ENCODE peak calls at places on chromosomes 7 and 10, in eight cellular contexts. H, S, Z, N, K, E, L and G are unnamed samples. For H3K9me3, the result is how much of the 10 kb centered on the place peaks cover.

GRCh38 chr7:16762177-16762576 is 8.6 kb downstream of the TSPAN13 start:
- DNase-seq in H (no peak), S (no peak), Z (no peak), N (no peak), K (no peak), E (peak), L (no peak), G (no peak)

GRCh38 chr7:73774923-73775322 is 4.9 kb upstream of the CLDN3 start:
- DNase-seq in H (no peak), S (no peak), Z (no peak), N (peak), K (no peak), E (no peak), L (no peak), G (peak)

GRCh38 chr10:115157357-115157756 is 64.2 kb downstream of the ATRNL1 start:
- DNase-seq in H (no peak), S (no peak), Z (no peak), N (no peak), K (no peak), E (no peak), L (no peak), G (no peak)

GRCh38 chr7:95501261-95501816 is 15.6 kb downstream of the ASB4 start:
- DNase-seq in H (no peak), S (no peak), Z (no peak), N (peak), K (no peak), E (no peak), L (peak), G (no peak)

GRCh38 chr10:68194290-68194689 is 37.6 kb downstream of the ATOH7 start:
- DNase-seq in H (no peak), S (no peak), Z (no peak), N (no peak), K (no peak), E (no peak), L (no peak), G (no peak)

GRCh38 chr7:45971171-45971570 is 50.1 kb upstream of the IGFBP3 start:
- DNase-seq in H (no peak), S (no peak), Z (no peak), N (no peak), K (no peak), E (no peak), L (no peak), G (no peak)

GRCh38 chr7:41313171-41313570 is 389.7 kb downstream of the INHBA start:
- DNase-seq in H (no peak), S (no peak), Z (no peak), N (no peak), K (no peak), E (no peak), L (no peak), G (peak)

GRCh38 chr10:79936625-79937255 is 12.2 kb downstream of the SFTPD start:
- DNase-seq in H (no peak), S (no peak), Z (no peak), N (no peak), K (no peak), E (no peak), L (no peak), G (no peak)

GRCh38 chr7:94375713-94376112 is 19.0 kb upstream of the COL1A2 start:
- DNase-seq in H (no peak), S (no peak), Z (no peak), N (no peak), K (no peak), E (peak), L (no peak), G (peak)

GRCh38 chr7:64630496-64630895 is 35.4 kb upstream of the ZNF107 start:
- DNase-seq in H (peak), S (peak), Z (no peak), N (peak), K (peak), E (no peak), L (no peak), G (peak)

GRCh38 chr10:118564652-118565051 is 30.8 kb downstream of the PRLHR start:
- DNase-seq in H (no peak), S (peak), Z (peak), N (peak), K (no peak), E (no peak), L (no peak), G (peak)

GRCh38 chr10:91210435-91210834 is 10.0 kb upstream of the PCGF5 start:
- DNase-seq in H (no peak), S (peak), Z (no peak), N (no peak), K (peak), E (peak), L (peak), G (no peak)

GRCh38 chr10:60032723-60033122 is 126.4 kb upstream of the CCDC6 start:
- DNase-seq in H (peak), S (peak), Z (peak), N (peak), K (peak), E (peak), L (peak), G (peak)

GRCh38 chr10:29517352-29517923 is 117.3 kb downstream of the SVIL start:
- DNase-seq in H (peak), S (peak), Z (peak), N (peak), K (peak), E (peak), L (no peak), G (peak)

GRCh38 chr7:96538632-96539031 is 171.0 kb downstream of the SEM1 start:
- DNase-seq in H (no peak), S (no peak), Z (no peak), N (no peak), K (no peak), E (no peak), L (no peak), G (no peak)

GRCh38 chr10:8981277-8981676 is 926.8 kb downstream of the GATA3 start:
- DNase-seq in H (no peak), S (no peak), Z (no peak), N (no peak), K (no peak), E (no peak), L (no peak), G (no peak)

GRCh38 chr7:129348023-129348740 is 86.0 kb upstream of the STRIP2 start:
- DNase-seq in H (no peak), S (no peak), Z (no peak), N (no peak), K (no peak), E (no peak), L (no peak), G (no peak)

GRCh38 chr7:19284136-19284535 is 138.9 kb upstream of the FERD3L start:
- DNase-seq in H (no peak), S (no peak), Z (no peak), N (peak), K (no peak), E (no peak), L (no peak), G (peak)

GRCh38 chr10:69786791-69787190 is 14.9 kb upstream of the COL13A1 start:
- DNase-seq in H (no peak), S (no peak), Z (peak), N (peak), K (peak), E (no peak), L (peak), G (peak)

GRCh38 chr7:73824986-73825385 is 5.8 kb upstream of the CLDN4 start:
- DNase-seq in H (no peak), S (no peak), Z (no peak), N (no peak), K (no peak), E (no peak), L (no peak), G (no peak)

GRCh38 chr10:51892965-51893658 is 193.7 kb upstream of the CSTF2T start:
- DNase-seq in H (peak), S (peak), Z (peak), N (peak), K (peak), E (no peak), L (peak), G (peak)

GRCh38 chr7:44348300-44348699 is 22.9 kb upstream of the CAMK2B start:
- DNase-seq in H (peak), S (peak), Z (peak), N (peak), K (peak), E (no peak), L (no peak), G (peak)

GRCh38 chr10:86614853-86615252 is 39.5 kb upstream of the OPN4 start:
- DNase-seq in H (no peak), S (no peak), Z (no peak), N (no peak), K (peak), E (no peak), L (no peak), G (no peak)
- H3K9me3 ChIP-seq in H (under half), S (under half), Z (under half), N (under half), K (under half), E (under half), L (under half), G (under half)

DNA sequence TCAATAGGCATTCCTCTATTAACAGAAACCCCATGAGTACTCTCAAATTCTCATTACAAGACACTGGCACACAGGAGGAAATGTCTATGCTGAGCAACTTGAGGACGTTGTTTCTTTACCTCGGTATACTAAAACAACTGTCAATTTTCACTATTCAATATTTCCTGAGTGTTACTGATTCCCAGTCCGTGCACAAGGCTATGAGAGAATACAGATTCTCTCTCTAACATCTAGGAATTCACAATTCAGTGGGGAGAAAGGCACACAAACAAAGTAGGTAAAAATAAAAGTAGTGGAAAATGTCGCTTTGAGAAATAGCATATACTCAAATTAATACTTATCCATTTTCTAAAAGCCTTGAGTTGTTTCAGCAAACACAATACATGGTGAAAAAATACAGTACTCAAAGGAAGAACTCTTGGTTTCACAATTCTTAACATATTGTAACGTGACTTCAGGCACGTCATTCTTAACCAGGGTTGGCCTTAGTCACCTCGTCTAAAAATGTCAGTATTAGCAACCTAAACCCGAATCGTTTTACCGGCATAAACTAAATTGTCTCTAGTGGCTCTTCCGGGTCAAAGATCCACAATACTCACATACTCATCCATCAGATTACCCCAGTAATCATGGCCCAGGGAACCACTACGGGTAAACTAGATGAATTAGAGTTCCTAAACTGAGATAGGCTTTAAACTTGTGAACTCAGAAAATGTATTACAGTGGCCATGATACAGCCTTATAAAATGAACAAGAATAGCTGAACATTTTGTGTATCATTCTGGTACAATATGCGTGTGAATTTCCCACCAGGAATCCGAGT is 1.5 kb downstream of the IPMK start:
- DNase-seq in H (no peak), S (peak), Z (peak), N (peak), K (peak), E (peak), L (peak), G (peak)
- TF ChIP-seq EZH2phosphoT487 in H (no peak), S (no peak), Z (no peak), N (no peak), K (no peak), E (no peak), L (no peak), G (no peak)

DNA sequence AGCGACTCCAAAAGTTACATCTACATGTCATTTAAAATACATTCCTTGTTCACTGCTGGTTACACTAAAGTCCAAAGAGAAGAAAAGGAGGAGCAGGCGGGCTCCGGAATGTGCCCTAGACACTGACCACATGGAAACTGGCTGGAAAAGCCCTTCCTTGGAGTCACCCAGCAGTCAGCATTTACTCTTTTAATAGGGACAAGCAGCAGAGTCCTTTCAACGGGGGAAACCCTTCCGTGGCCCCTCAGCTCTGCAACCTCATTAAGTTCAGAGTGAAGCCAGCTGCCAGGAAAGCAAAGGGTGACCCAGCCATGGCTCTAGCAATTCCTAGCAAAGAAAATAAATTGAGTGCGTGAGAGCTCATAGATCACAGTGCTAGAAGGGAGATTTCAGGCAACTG is 101.7 kb downstream of the SORBS1 start:
- DNase-seq in H (no peak), S (no peak), Z (no peak), N (no peak), K (no peak), E (peak), L (no peak), G (no peak)
- H2AFZ ChIP-seq in H (no peak), S (no peak), Z (no peak), N (no peak), K (no peak), E (no peak), L (no peak), G (no peak)

GRCh38 chr7:157673573-157673972 is 336.8 kb downstream of the DNAJB6 start:
- DNase-seq in H (no peak), S (no peak), Z (no peak), N (no peak), K (no peak), E (no peak), L (no peak), G (no peak)

GRCh38 chr7:157670490-157671357 is 333.9 kb downstream of the DNAJB6 start:
- DNase-seq in H (no peak), S (no peak), Z (no peak), N (peak), K (no peak), E (no peak), L (no peak), G (no peak)

GRCh38 chr7:157669768-157670345 is 333.1 kb downstream of the DNAJB6 start:
- DNase-seq in H (no peak), S (no peak), Z (peak), N (no peak), K (peak), E (no peak), L (no peak), G (no peak)

GRCh38 chr7:157668884-157669767 is 332.3 kb downstream of the DNAJB6 start:
- DNase-seq in H (no peak), S (no peak), Z (no peak), N (no peak), K (peak), E (no peak), L (no peak), G (no peak)

GRCh38 chr7:157671358-157672255 is 334.8 kb downstream of the DNAJB6 start:
- DNase-seq in H (no peak), S (no peak), Z (peak), N (no peak), K (no peak), E (no peak), L (no peak), G (no peak)
- H3K9me3 ChIP-seq in H (under half), S (under half), Z (under half), N (under half), K (under half), E (under half), L (under half), G (under half)

GRCh38 chr7:5695037-5695708 is 86.3 kb downstream of the RNF216 start:
- DNase-seq in H (no peak), S (no peak), Z (no peak), N (no peak), K (peak), E (peak), L (no peak), G (peak)
- TF ChIP-seq EZH2phosphoT487 in H (no peak), S (no peak), Z (no peak), N (no peak), K (no peak), E (no peak), L (no peak), G (peak)

GRCh38 chr7:154308928-154309327 is 256.7 kb downstream of the DPP6 start:
- DNase-seq in H (no peak), S (no peak), Z (no peak), N (no peak), K (no peak), E (no peak), L (no peak), G (no peak)
- H2AFZ ChIP-seq in H (no peak), S (no peak), Z (no peak), N (no peak), K (no peak), E (no peak), L (no peak), G (no peak)

GRCh38 chr10:131218811-131219583 is 92.5 kb downstream of the TCERG1L start:
- DNase-seq in H (no peak), S (no peak), Z (no peak), N (no peak), K (no peak), E (no peak), L (no peak), G (no peak)

GRCh38 chr10:131219955-131220489 is 91.5 kb downstream of the TCERG1L start:
- DNase-seq in H (no peak), S (no peak), Z (no peak), N (no peak), K (no peak), E (no peak), L (no peak), G (no peak)

GRCh38 chr10:131219584-131219886 is 92.0 kb downstream of the TCERG1L start:
- DNase-seq in H (no peak), S (no peak), Z (no peak), N (no peak), K (no peak), E (no peak), L (no peak), G (no peak)

GRCh38 chr10:131221632-131222277 is 89.8 kb downstream of the TCERG1L start:
- DNase-seq in H (no peak), S (no peak), Z (no peak), N (no peak), K (no peak), E (no peak), L (no peak), G (no peak)

GRCh38 chr10:131220601-131221171 is 90.8 kb downstream of the TCERG1L start:
- DNase-seq in H (no peak), S (no peak), Z (no peak), N (no peak), K (no peak), E (no peak), L (no peak), G (no peak)
- H3K9me3 ChIP-seq in H (under half), S (under half), Z (under half), N (under half), K (under half), E (under half), L (under half), G (under half)

GRCh38 chr7:901388-902154 is 25.2 kb downstream of the GET4 start:
- DNase-seq in H (peak), S (peak), Z (peak), N (peak), K (peak), E (peak), L (no peak), G (peak)
- TF ChIP-seq EZH2phosphoT487 in H (no peak), S (no peak), Z (no peak), N (no peak), K (no peak), E (no peak), L (no peak), G (no peak)

DNA sequence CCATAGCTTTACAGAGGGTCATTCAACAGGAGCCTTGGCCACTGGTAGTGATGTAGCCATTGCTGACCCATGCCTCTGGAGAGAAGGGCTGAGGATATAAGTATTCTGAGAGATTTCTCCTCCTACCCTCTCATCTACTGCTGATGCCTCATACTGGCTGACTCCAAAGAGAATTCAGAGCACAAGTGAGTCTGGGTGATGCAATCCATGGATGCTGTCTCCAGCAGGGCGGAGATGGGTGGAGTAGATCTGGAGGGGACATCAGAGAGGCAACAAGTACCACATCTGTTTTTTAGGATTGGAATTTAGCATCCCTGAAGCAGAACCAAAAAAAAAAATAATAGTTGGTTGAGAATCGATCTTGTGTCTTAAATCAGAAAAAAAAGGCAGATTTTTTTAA is 705.7 kb upstream of the CELF2 start:
- DNase-seq in H (no peak), S (no peak), Z (no peak), N (no peak), K (no peak), E (no peak), L (no peak), G (no peak)
- H2AFZ ChIP-seq in H (no peak), S (no peak), Z (no peak), N (no peak), K (no peak), E (no peak), L (no peak), G (no peak)

GRCh38 chr10:72976886-72977285 is 22.3 kb upstream of the PLA2G12B start:
- DNase-seq in H (no peak), S (no peak), Z (no peak), N (no peak), K (no peak), E (no peak), L (no peak), G (no peak)
- H3K9me3 ChIP-seq in H (under half), S (under half), Z (under half), N (half or more), K (under half), E (under half), L (under half), G (under half)